ENCODE peak calls at places on chromosome 13, in six cellular contexts. L is breast epithelium; E is esophagus squamous epithelium; W is cardiac muscle cell; J is GF-D8; D is CD4-positive, alpha-beta T cell. B is an unnamed sample.

GRCh38 chr13:49098198-49098597 is 121.9 kb upstream of the MLNR start:
- DNase-seq in L (no peak), E (no peak), W (peak), J (no peak), D (no peak), B (no peak)

GRCh38 chr13:40776681-40777165 is 5.7 kb upstream of the MRPS31 start:
- DNase-seq in L (no peak), E (peak), W (peak), J (peak), D (peak), B (no peak)

GRCh38 chr13:111328803-111329410 is 8.5 kb downstream of the TEX29 start:
- DNase-seq in L (no peak), E (no peak), W (no peak), J (no peak), D (no peak), B (no peak)

GRCh38 chr13:52862358-52863206 is 14.1 kb upstream of the PCDH8 start:
- DNase-seq in L (no peak), E (no peak), W (peak), J (no peak), D (no peak), B (peak)

GRCh38 chr13:109779074-109779473 is 7.3 kb downstream of the IRS2 start:
- DNase-seq in L (no peak), E (no peak), W (no peak), J (peak), D (peak), B (no peak)

GRCh38 chr13:50577806-50578205 is 265.7 kb downstream of the DLEU7 start:
- DNase-seq in L (no peak), E (no peak), W (no peak), J (no peak), D (no peak), B (no peak)

GRCh38 chr13:38648912-38649311 is 38.0 kb upstream of the FREM2 start:
- DNase-seq in L (no peak), E (no peak), W (no peak), J (no peak), D (no peak), B (no peak)

GRCh38 chr13:19664481-19665230 is 31.2 kb downstream of the MPHOSPH8 start:
- DNase-seq in L (no peak), E (no peak), W (no peak), J (no peak), D (no peak), B (no peak)

GRCh38 chr13:94661396-94661795 is 50.9 kb downstream of the SOX21 start:
- DNase-seq in L (no peak), E (no peak), W (no peak), J (no peak), D (no peak), B (no peak)

GRCh38 chr13:26604784-26605183 is 47.3 kb downstream of the WASF3 start:
- DNase-seq in L (no peak), E (no peak), W (peak), J (no peak), D (no peak), B (no peak)